ENCODE peak calls at places on chromosomes 12 and 14, in six cellular contexts. Q is CD8-positive, alpha-beta memory T cell; P is ovary; R is tibial artery; W is colonic mucosa; T is AG04450. Z is an unnamed sample. For H3K9me3 and H3K27me3, the result is how much of the 10 kb centered on the place peaks cover.

GRCh38 chr12:107296681-107297086 is 203.3 kb upstream of the CRY1 start:
- DNase-seq in Q (no peak), P (no peak), W (no peak), R (no peak), T (no peak), Z (no peak)

GRCh38 chr14:105484069-105484996 is 2.4 kb upstream of the CRIP1 start:
- DNase-seq in P (no peak), W (peak), R (peak), Q (peak), T (no peak), Z (no peak)

GRCh38 chr14:52349731-52350130 is 35.6 kb downstream of the PTGER2 start:
- DNase-seq in R (no peak), P (no peak), T (no peak), W (no peak), Q (no peak), Z (no peak)

GRCh38 chr12:116222358-116222757 is 55.1 kb downstream of the MED13L start:
- DNase-seq in T (peak), Q (no peak), R (peak), P (peak), W (peak), Z (no peak)

GRCh38 chr12:69492739-69493138 is 22.6 kb downstream of the FRS2 start:
- DNase-seq in T (no peak), Q (no peak), W (no peak), P (no peak), R (no peak), Z (no peak)

GRCh38 chr14:75001261-75001660 is 1.5 kb upstream of the EIF2B2 start:
- DNase-seq in W (no peak), Q (no peak), P (no peak), T (no peak), R (no peak), Z (no peak)

GRCh38 chr14:85580536-85581165 is 50.7 kb downstream of the FLRT2 start:
- DNase-seq in T (no peak), Q (no peak), R (no peak), P (no peak), W (no peak), Z (no peak)

GRCh38 chr12:47977046-47977771 is 13.8 kb downstream of the TMEM106C start:
- DNase-seq in T (no peak), R (no peak), P (no peak), W (no peak), Q (no peak), Z (no peak)

GRCh38 chr14:53035336-53035735 is 84.5 kb upstream of the FERMT2 start:
- DNase-seq in W (no peak), Q (no peak), R (no peak), T (no peak), P (no peak), Z (no peak)

GRCh38 chr12:5648692-5649338 is 216.9 kb downstream of the NTF3 start:
- DNase-seq in T (peak), Q (no peak), R (no peak), W (peak), P (no peak), Z (peak)

GRCh38 chr12:130132831-130133635 is 29.2 kb upstream of the FZD10 start:
- DNase-seq in P (no peak), R (no peak), Q (no peak), T (no peak), W (no peak), Z (no peak)
- H3K9me3 ChIP-seq in P (under half), R (under half), Q (under half), T (half or more), W (under half), Z (under half)

DNA sequence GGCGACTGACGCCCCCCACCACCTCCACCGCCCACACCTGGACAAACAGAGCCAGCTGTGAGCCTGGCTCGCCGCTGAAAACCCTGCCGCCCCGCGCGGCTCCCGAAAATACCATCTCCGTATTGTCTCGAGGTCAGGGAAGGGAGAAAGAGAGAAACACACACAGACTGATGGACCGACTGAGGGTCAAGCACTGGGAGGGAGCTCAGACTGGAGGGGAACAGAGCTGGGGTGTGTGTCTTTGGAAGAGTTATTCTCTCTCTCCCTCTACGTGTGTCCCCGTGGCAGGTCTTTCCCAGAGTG is 4.1 kb upstream of the SIX1 start:
- DNase-seq in Q (no peak), P (no peak), R (no peak), W (no peak), T (no peak), Z (no peak)
- H3K27me3 ChIP-seq in Q (half or more), P (under half), R (under half), W (half or more), T (under half), Z (under half)

GRCh38 chr14:28926091-28926490 is 159.5 kb downstream of the FOXG1 start:
- DNase-seq in Q (no peak), T (no peak), R (no peak), P (no peak), W (no peak), Z (no peak)
- H3K9me3 ChIP-seq in Q (under half), T (under half), R (under half), P (under half), W (under half), Z (under half)

DNA sequence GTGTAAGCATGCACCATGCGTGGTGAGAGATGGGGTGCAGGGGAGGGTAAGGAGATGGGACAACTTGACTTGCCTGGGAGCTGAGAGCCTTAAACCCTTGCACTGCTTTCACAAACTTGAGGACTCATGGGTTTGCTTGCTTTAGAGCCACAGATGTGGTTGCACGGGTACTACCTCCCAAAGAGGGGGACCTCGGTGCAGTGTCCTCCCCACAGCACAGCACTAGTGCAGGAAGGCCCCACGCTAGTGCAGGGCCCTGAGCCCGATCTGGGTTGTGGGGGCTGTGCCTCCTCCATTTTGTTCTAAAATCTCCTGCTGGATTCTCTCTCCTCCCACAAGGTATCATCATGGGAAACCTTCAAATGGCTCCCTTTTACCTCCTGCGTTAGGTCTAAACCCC is 11.2 kb downstream of the KRT72 start:
- DNase-seq in W (no peak), P (no peak), R (peak), Q (no peak), T (no peak), Z (no peak)
- H3K27me3 ChIP-seq in W (under half), P (under half), R (under half), Q (under half), T (under half), Z (under half)

DNA sequence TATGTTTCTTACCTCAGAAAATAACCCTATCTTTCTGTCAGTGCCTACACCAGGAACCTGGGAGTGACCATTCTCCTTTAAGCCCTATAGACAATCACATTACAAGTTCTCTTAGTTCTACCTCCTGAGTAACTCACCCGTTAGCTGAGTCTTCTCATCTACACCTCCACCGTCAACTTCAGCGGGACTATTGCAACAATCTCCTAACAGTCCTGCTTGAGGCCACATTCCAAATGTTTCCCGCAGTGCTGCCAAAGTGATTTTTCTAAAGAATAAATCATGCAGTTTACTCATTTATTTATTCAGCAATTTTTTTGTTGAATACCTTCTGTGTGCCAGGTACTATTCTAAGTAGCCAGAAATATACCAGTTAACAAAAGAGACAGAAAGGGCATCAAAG is 285.0 kb upstream of the GRIP1 start:
- DNase-seq in R (no peak), T (no peak), P (no peak), Q (no peak), W (no peak), Z (no peak)
- H3K9me3 ChIP-seq in R (under half), T (under half), P (under half), Q (under half), W (under half), Z (under half)

GRCh38 chr14:25484194-25484593 is 434.2 kb upstream of the STXBP6 start:
- DNase-seq in T (no peak), P (no peak), W (no peak), Q (no peak), R (no peak), Z (no peak)
- H3K27me3 ChIP-seq in T (under half), P (under half), W (under half), Q (under half), R (under half), Z (under half)

GRCh38 chr14:70943838-70944237 is 36.6 kb downstream of the PCNX1 start:
- DNase-seq in W (no peak), P (no peak), Q (no peak), T (no peak), R (no peak), Z (no peak)
- H3K9me3 ChIP-seq in W (under half), P (under half), Q (under half), T (under half), R (under half), Z (under half)

Z was measured in MM.1S.